ENCODE peak calls at places on chromosome 6, in five cellular contexts. S is GM20000; W is H9; N is MCF 10A; O is CD4-positive, alpha-beta T cell. L is an unnamed sample.

GRCh38 chr6:107308676-107309075 is 150.7 kb downstream of the PDSS2 start:
- DNase-seq in N (no peak), W (no peak), O (no peak), S (no peak), L (no peak)

GRCh38 chr6:7454696-7455095 is 65.1 kb downstream of the RIOK1 start:
- DNase-seq in N (no peak), O (no peak), S (no peak), W (no peak), L (no peak)

GRCh38 chr6:140401666-140402255 is 1027.3 kb upstream of the CITED2 start:
- DNase-seq in W (no peak), N (no peak), O (no peak), S (no peak), L (no peak)

GRCh38 chr6:5996701-5997419 is 9.9 kb downstream of the NRN1 start:
- DNase-seq in O (no peak), S (peak; percentile 29), W (peak; percentile 37), N (no peak), L (peak; percentile 52)

GRCh38 chr6:45423111-45423900 is 45.6 kb upstream of the SUPT3H start:
- DNase-seq in W (peak; percentile 64), O (peak; percentile 4), S (peak; percentile 33), N (no peak), L (peak; percentile 33)

GRCh38 chr6:97405818-97406409 is 122.9 kb upstream of the MMS22L start:
- DNase-seq in S (no peak), W (no peak), O (no peak), N (no peak), L (no peak)

GRCh38 chr6:44452725-44453124 is 65.2 kb downstream of the CDC5L start:
- DNase-seq in O (no peak), S (no peak), W (no peak), N (peak; percentile 61), L (no peak)

GRCh38 chr6:55578537-55579363 is at the start of gene HMGCLL1:
- DNase-seq in S (peak; percentile 11), W (peak; percentile 90), N (peak; percentile 10), O (no peak), L (peak; percentile 10)

GRCh38 chr6:155378284-155378683 is 64.0 kb upstream of the TFB1M start:
- DNase-seq in N (no peak), S (peak; percentile 24), O (no peak), W (no peak), L (peak; percentile 21)

GRCh38 chr6:168007592-168008338 is 10.3 kb downstream of the KIF25 start:
- DNase-seq in S (no peak), N (peak; percentile 98), O (no peak), W (no peak), L (no peak)

GRCh38 chr6:81625216-81625615 is 127.3 kb downstream of the TENT5A start:
- DNase-seq in O (no peak), N (no peak), W (no peak), S (no peak), L (no peak)

GRCh38 chr6:6006428-6007310 is at the start of gene NRN1:
- DNase-seq in W (peak; percentile 33), N (no peak), O (no peak), S (peak; percentile 63), L (peak; percentile 59)

GRCh38 chr6:12132351-12133222 is 120.5 kb downstream of the HIVEP1 start:
- DNase-seq in O (no peak), W (no peak), S (no peak), N (no peak), L (no peak)

GRCh38 chr6:31657406-31658157 is 1.9 kb downstream of the APOM start:
- DNase-seq in W (no peak), S (no peak), N (no peak), O (no peak), L (no peak)

GRCh38 chr6:10000461-10000992 is 414.3 kb downstream of the TFAP2A start:
- DNase-seq in S (no peak), W (no peak), O (no peak), N (peak; percentile 54), L (no peak)

GRCh38 chr6:143680157-143680556 is 2.4 kb downstream of the PHACTR2 start:
- DNase-seq in O (no peak), W (no peak), S (no peak), N (no peak), L (no peak)

GRCh38 chr6:163180874-163181541 is 233.5 kb upstream of the QKI start:
- DNase-seq in S (no peak), N (peak; percentile 73), O (no peak), W (peak; percentile 84), L (peak; percentile 39)

GRCh38 chr6:26554669-26555504 is 16.7 kb downstream of the HMGN4 start:
- DNase-seq in N (peak; percentile 53), O (peak; percentile 19), S (peak; percentile 52), W (peak; percentile 58), L (no peak)

GRCh38 chr6:81683928-81684327 is 68.6 kb downstream of the TENT5A start:
- DNase-seq in N (peak; percentile 26), W (no peak), O (no peak), S (no peak), L (no peak)

GRCh38 chr6:149863596-149863845 is 638 bp downstream of the LRP11 start:
- DNase-seq in W (no peak), S (no peak), O (no peak), N (no peak), L (no peak)

GRCh38 chr6:35181933-35182612 is 31.7 kb upstream of the SCUBE3 start:
- DNase-seq in W (peak; percentile 43), N (peak; percentile 93), O (no peak), S (peak; percentile 30), L (no peak)

GRCh38 chr6:84220809-84221409 is 6.5 kb downstream of the CEP162 start:
- DNase-seq in N (peak; percentile 38), S (no peak), W (no peak), O (no peak), L (no peak)

GRCh38 chr6:165556116-165556843 is 106.8 kb downstream of the PDE10A start:
- DNase-seq in N (peak; percentile 67), S (no peak), O (no peak), W (no peak), L (no peak)

GRCh38 chr6:148824960-148825359 is 78.1 kb downstream of the UST start:
- DNase-seq in S (no peak), N (no peak), W (no peak), O (no peak), L (no peak)

GRCh38 chr6:107704377-107705013 is 119.6 kb downstream of the SCML4 start:
- DNase-seq in N (peak; percentile 45), W (no peak), O (no peak), S (peak; percentile 49), L (peak; percentile 53)

GRCh38 chr6:139262519-139263300 is 29.1 kb downstream of the TXLNB start:
- DNase-seq in N (no peak), O (no peak), S (peak; percentile 44), W (no peak), L (peak; percentile 58)

GRCh38 chr6:68045193-68045592 is 589.9 kb upstream of the ADGRB3 start:
- DNase-seq in O (no peak), S (no peak), W (no peak), N (no peak), L (no peak)

GRCh38 chr6:159981171-159981571 is 12.3 kb downstream of the IGF2R start:
- DNase-seq in N (no peak), O (no peak), W (no peak), S (no peak), L (no peak)

DNA sequence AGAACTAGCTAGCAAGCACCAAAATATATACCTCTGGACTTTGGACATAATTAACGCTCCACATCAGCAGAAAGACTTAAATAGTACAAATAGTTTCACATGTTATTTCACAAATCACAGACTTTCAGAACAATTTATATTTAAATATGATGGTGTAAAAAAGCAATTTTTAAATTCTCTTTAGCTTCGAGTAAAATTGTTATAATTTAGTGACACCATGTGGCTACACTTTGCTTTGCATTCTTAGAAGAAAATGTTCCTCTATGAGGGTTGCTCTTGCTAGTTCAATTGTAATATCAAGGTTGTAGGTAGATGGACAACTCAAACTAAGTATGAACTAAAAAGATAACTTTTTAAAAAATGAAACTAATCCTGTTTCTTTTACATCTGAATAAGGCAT is 69.0 kb downstream of the BTBD9 start:
- DNase-seq in W (no peak), S (no peak), O (no peak), N (peak; percentile 5), L (no peak)
- TF ChIP-seq CTCF in W (peak; percentile 64), S (no peak), O (peak; percentile 35), N (peak; percentile 40), L (peak; percentile 42)

GRCh38 chr6:131658287-131658686 is 21.2 kb downstream of the ENPP3 start:
- DNase-seq in N (no peak), S (no peak), O (no peak), W (no peak), L (no peak)
- TF ChIP-seq CTCF in N (no peak), S (no peak), O (no peak), W (no peak), L (no peak)

DNA sequence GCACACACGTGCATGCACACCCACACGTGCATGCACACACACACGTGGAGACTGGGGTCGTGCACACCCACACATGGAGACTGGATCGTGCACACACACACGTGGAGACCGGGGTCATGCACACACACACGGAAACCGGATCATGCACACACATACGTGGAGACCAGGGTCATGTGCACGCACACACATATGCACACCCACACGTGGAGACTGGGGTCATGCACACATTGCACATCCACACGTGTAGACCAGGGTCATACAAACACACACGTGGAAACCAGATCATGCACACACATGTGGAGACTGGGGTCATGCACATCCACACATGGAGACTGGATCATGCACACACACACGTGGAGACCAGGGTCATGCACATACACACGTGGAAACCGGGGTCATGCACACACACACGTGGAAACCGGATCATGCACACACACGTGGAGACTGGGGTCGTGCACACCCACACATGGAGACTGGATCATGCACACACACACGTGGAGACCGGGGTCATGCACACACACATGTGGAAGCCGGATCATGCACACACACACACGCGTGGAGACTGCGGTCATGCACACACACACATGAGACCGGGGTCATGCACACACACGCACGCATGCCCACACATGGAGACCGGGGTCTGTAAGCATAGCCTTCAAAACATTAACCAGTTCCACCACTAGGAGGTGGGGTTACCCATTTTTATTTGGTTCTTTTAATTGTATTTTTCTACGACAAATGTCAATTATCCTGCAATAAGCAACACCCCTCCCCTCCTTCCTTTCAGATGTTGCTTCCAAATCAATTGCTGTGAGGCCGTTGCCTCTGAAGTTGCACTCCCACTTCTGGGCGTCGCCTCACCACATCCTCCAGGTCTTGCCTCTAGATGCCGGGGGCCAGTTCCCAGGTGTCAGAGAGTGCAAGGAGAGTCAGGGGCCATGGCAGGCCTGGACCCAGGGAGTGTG is 95.8 kb downstream of the TMEM242 start:
- DNase-seq in N (no peak), O (no peak), W (no peak), S (no peak), L (no peak)
- TF ChIP-seq CTCF in N (peak; percentile 7), O (peak; percentile 23), W (peak; percentile 62), S (peak; percentile 7), L (no peak)

GRCh38 chr6:156686940-156687874 is 90.0 kb upstream of the ARID1B start:
- DNase-seq in O (peak; percentile 69), S (peak; percentile 98), W (peak; percentile 61), N (peak; percentile 70), L (peak; percentile 93)
- TF ChIP-seq CTCF in O (no peak), S (no peak), W (no peak), N (no peak), L (no peak)

GRCh38 chr6:24910331-24910849 is 25.4 kb downstream of the RIPOR2 start:
- DNase-seq in W (peak; percentile 46), O (no peak), N (no peak), S (peak; percentile 62), L (peak; percentile 42)
- TF ChIP-seq CTCF in W (peak; percentile 39), O (peak; percentile 20), N (no peak), S (no peak), L (peak; percentile 27)

GRCh38 chr6:63635563-63636515 is at the start of gene PHF3:
- DNase-seq in W (peak; percentile 91), S (peak; percentile 96), N (peak; percentile 86), O (peak; percentile 86), L (peak; percentile 96)
- TF ChIP-seq CTCF in W (peak; percentile 22), S (no peak), N (peak; percentile 5), O (no peak), L (no peak)